ENCODE peak calls at places on chromosomes 5 and 9, in nine cellular contexts. X is stimulated activated CD8-positive, alpha-beta memory T cell treated with anti-CD3 and anti-CD28 coated beads, Interleukin-2, amount 100 ng/mL, for 48 hours; H is upper lobe of right lung; G is nephron progenitor cell; U is left ventricle myocardium inferior; P is epithelial cell of esophagus; Z is T47D; Y is GM13976; J is H4. I is an unnamed sample.

GRCh38 chr5:151676719-151677118 is 10.0 kb downstream of the SPARC start:
- DNase-seq in Y (no peak), H (no peak), J (no peak), U (no peak), G (no peak), Z (no peak), P (no peak), X (no peak), I (no peak)

GRCh38 chr9:131222460-131222859 is 53.9 kb downstream of the FAM78A start:
- DNase-seq in H (no peak), X (no peak), G (no peak), J (no peak), U (no peak), Z (no peak), Y (no peak), P (no peak), I (no peak)

GRCh38 chr9:76789850-76790249 is 25.6 kb downstream of the PCA3 start:
- DNase-seq in U (no peak), P (no peak), H (no peak), J (no peak), G (no peak), Z (no peak), X (no peak), Y (no peak), I (no peak)

GRCh38 chr5:138160706-138161105 is 17.7 kb downstream of the BRD8 start:
- DNase-seq in G (no peak), J (no peak), U (no peak), Z (no peak), P (no peak), Y (no peak), X (no peak), H (no peak), I (no peak)

GRCh38 chr9:31030741-31031202 is 1353.7 kb upstream of the ACO1 start:
- DNase-seq in J (no peak), G (no peak), U (no peak), P (peak; percentile 52), H (no peak), X (no peak), Z (no peak), Y (no peak), I (no peak)

GRCh38 chr5:77993799-77994318 is 217.7 kb upstream of the TBCA start:
- DNase-seq in P (no peak), G (no peak), H (no peak), X (no peak), Y (no peak), U (no peak), Z (no peak), J (no peak), I (no peak)

GRCh38 chr5:34013547-34013946 is 5.7 kb upstream of the AMACR start:
- DNase-seq in H (no peak), Z (no peak), G (no peak), Y (no peak), X (no peak), J (no peak), P (peak; percentile 59), U (no peak), I (no peak)

GRCh38 chr9:69131682-69132081 is 42.4 kb upstream of the TJP2 start:
- DNase-seq in G (no peak), J (no peak), Z (no peak), U (no peak), P (peak; percentile 97), H (no peak), Y (no peak), X (no peak), I (no peak)

GRCh38 chr5:109304323-109304722 is 105.5 kb downstream of the PJA2 start:
- DNase-seq in Y (no peak), J (no peak), X (no peak), U (no peak), H (no peak), G (no peak), P (no peak), Z (no peak), I (no peak)

GRCh38 chr5:115097236-115097635 is 72.5 kb downstream of the TRIM36 start:
- DNase-seq in J (no peak), Y (no peak), P (no peak), H (no peak), X (no peak), G (no peak), U (no peak), Z (no peak), I (no peak)

GRCh38 chr5:139394123-139394653 is 716 bp downstream of the PROB1 start:
- DNase-seq in P (no peak), U (peak; percentile 62), H (peak; percentile 70), Z (no peak), G (peak; percentile 79), Y (peak; percentile 80), X (peak; percentile 62), J (no peak), I (no peak)

GRCh38 chr9:121023064-121023463 is 27.0 kb downstream of the C5 start:
- DNase-seq in P (peak; percentile 3), U (no peak), H (no peak), J (no peak), X (no peak), Y (no peak), Z (peak; percentile 62), G (no peak), I (no peak)

GRCh38 chr9:89428222-89428761 is 69.6 kb downstream of the SEMA4D start:
- DNase-seq in X (no peak), U (no peak), Z (no peak), G (no peak), P (no peak), H (no peak), J (no peak), Y (no peak), I (no peak)

GRCh38 chr9:17315341-17315740 is 180.5 kb downstream of the CNTLN start:
- DNase-seq in G (no peak), H (no peak), J (no peak), Z (no peak), Y (no peak), P (no peak), U (no peak), X (no peak), I (no peak)

GRCh38 chr5:2754621-2755370 is 3.3 kb upstream of the IRX2 start:
- DNase-seq in Z (no peak), X (no peak), U (no peak), G (peak; percentile 75), Y (no peak), H (peak; percentile 76), J (no peak), P (peak; percentile 48), I (no peak)

GRCh38 chr5:143316844-143317631 is 86.4 kb downstream of the NR3C1 start:
- DNase-seq in J (no peak), Z (no peak), G (no peak), P (no peak), X (no peak), Y (no peak), H (no peak), U (no peak), I (no peak)

GRCh38 chr9:84917366-84918063 is 248.0 kb downstream of the NTRK2 start:
- DNase-seq in G (no peak), U (no peak), X (no peak), Y (no peak), Z (peak; percentile 11), H (no peak), J (no peak), P (peak; percentile 44), I (no peak)

GRCh38 chr5:158478139-158478538 is 619.2 kb upstream of the CLINT1 start:
- DNase-seq in J (no peak), X (no peak), Y (no peak), U (no peak), Z (no peak), H (no peak), G (no peak), P (no peak), I (no peak)

GRCh38 chr9:136794281-136795026 is 1.7 kb upstream of the CCDC183 start:
- DNase-seq in J (no peak), X (no peak), Y (no peak), Z (no peak), H (no peak), U (no peak), P (no peak), G (no peak), I (no peak)

GRCh38 chr5:175521313-175521833 is 43.0 kb downstream of the SFXN1 start:
- DNase-seq in Z (no peak), X (no peak), U (no peak), Y (no peak), J (no peak), P (no peak), G (no peak), H (no peak), I (no peak)

GRCh38 chr5:134143964-134144941 is 29.8 kb downstream of the TCF7 start:
- DNase-seq in H (peak; percentile 40), Y (no peak), X (no peak), U (no peak), P (no peak), G (no peak), J (no peak), Z (peak; percentile 49), I (no peak)

GRCh38 chr9:95927288-95928004 is 52.0 kb downstream of the ERCC6L2 start:
- DNase-seq in Y (no peak), H (no peak), P (no peak), J (no peak), Z (no peak), X (no peak), G (no peak), U (no peak), I (no peak)

GRCh38 chr5:160183075-160183474 is 46.2 kb upstream of the FABP6 start:
- DNase-seq in X (no peak), Y (no peak), U (no peak), J (no peak), Z (peak; percentile 37), P (peak; percentile 83), H (no peak), G (no peak), I (no peak)

GRCh38 chr5:170773031-170773985 is 10.2 kb upstream of the GABRP start:
- DNase-seq in G (no peak), P (no peak), U (no peak), Y (no peak), H (no peak), X (no peak), Z (no peak), J (no peak), I (no peak)

GRCh38 chr5:132802044-132802684 is 10.9 kb upstream of the SOWAHA start:
- DNase-seq in P (no peak), G (no peak), Y (no peak), J (no peak), X (no peak), H (no peak), Z (no peak), U (no peak), I (no peak)

GRCh38 chr5:64939772-64940510 is 171.2 kb downstream of the CWC27 start:
- DNase-seq in Z (peak; percentile 71), U (peak; percentile 12), Y (no peak), X (no peak), H (peak; percentile 75), J (peak; percentile 83), P (peak; percentile 67), G (peak; percentile 24), I (no peak)

GRCh38 chr9:130561056-130561455 is 18.3 kb upstream of the FUBP3 start:
- DNase-seq in P (peak; percentile 94), Y (no peak), J (no peak), G (no peak), U (no peak), H (peak; percentile 11), Z (no peak), X (no peak), I (no peak)

GRCh38 chr5:170077526-170077925 is 28.2 kb upstream of the FOXI1 start:
- DNase-seq in J (no peak), P (no peak), X (no peak), U (no peak), Y (no peak), Z (no peak), G (no peak), H (no peak), I (no peak)

I was measured in 8988T.